ENCODE peak calls at places on chromosomes 2 and 18, in nine cellular contexts. T is activated gamma-delta T cell treated with Interleukin-2 at 50 U/mL for 16 hours, U is GM06990, D is cerebellar cortex, Q is GM12891, R is T-cell, B is germinal center, V is transverse colon, C is T-helper 2 cell. G is an unnamed sample.
A peak's percentile ranks its signal among the peaks of the same experiment; 100 is the strongest.

GRCh38 chr2:8546319-8547283 is 135.3 kb upstream of the ID2 start:
- DNase-seq in T (no peak), U (no peak), D (no peak), Q (no peak), R (no peak), B (no peak), V (no peak), C (no peak), G (no peak)

GRCh38 chr2:221068123-221068522 is 504.0 kb downstream of the EPHA4 start:
- DNase-seq in T (no peak), U (no peak), D (no peak), Q (no peak), R (no peak), B (no peak), V (no peak), C (no peak), G (no peak)

GRCh38 chr2:36701391-36701795 is 4.9 kb downstream of the VIT start:
- DNase-seq in T (no peak), U (no peak), D (no peak), Q (no peak), R (no peak), B (no peak), V (no peak), C (no peak), G (no peak)

GRCh38 chr18:21406111-21406510 is 164.1 kb downstream of the GREB1L start:
- DNase-seq in T (no peak), U (no peak), D (no peak), Q (no peak), R (no peak), B (no peak), V (no peak), C (no peak), G (no peak)

GRCh38 chr2:235857613-235858012 is 310.6 kb downstream of the GBX2 start:
- DNase-seq in T (no peak), U (no peak), D (no peak), Q (no peak), R (no peak), B (no peak), V (no peak), C (no peak), G (no peak)

GRCh38 chr2:173149491-173149890 is 73.8 kb downstream of the MAP3K20 start:
- DNase-seq in T (peak; percentile 42), U (no peak), D (no peak), Q (no peak), R (no peak), B (no peak), V (no peak), C (peak; percentile 78), G (peak; percentile 12)

GRCh38 chr2:183037281-183037659 is 987 bp downstream of the NCKAP1 start:
- DNase-seq in T (no peak), U (no peak), D (peak; percentile 47), Q (no peak), R (no peak), B (no peak), V (no peak), C (no peak), G (no peak)

GRCh38 chr2:234953116-234954031 is 1.6 kb downstream of the SH3BP4 start:
- DNase-seq in T (no peak), U (no peak), D (no peak), Q (no peak), R (no peak), B (no peak), V (no peak), C (no peak), G (no peak)

GRCh38 chr2:15939854-15940660 is at the start of gene MYCN:
- DNase-seq in T (peak; percentile 19), U (peak; percentile 57), D (peak; percentile 55), Q (peak; percentile 15), R (no peak), B (no peak), V (peak; percentile 42), C (peak; percentile 13), G (peak; percentile 3)

GRCh38 chr18:78722391-78722790 is 257.2 kb upstream of the SALL3 start:
- DNase-seq in T (no peak), U (no peak), D (peak; percentile 4), Q (no peak), R (no peak), B (no peak), V (no peak), C (no peak), G (no peak)

GRCh38 chr2:217943379-217944321 is 59.1 kb downstream of the TNS1 start:
- DNase-seq in T (no peak), U (no peak), D (no peak), Q (peak; percentile 56), R (no peak), B (no peak), V (peak; percentile 75), C (no peak), G (no peak)

GRCh38 chr18:75477913-75478312 is 50.4 kb upstream of the SMIM21 start:
- DNase-seq in T (no peak), U (no peak), D (no peak), Q (no peak), R (no peak), B (no peak), V (no peak), C (no peak), G (no peak)

GRCh38 chr18:79353238-79353637 is 42.5 kb upstream of the NFATC1 start:
- DNase-seq in T (no peak), U (no peak), D (peak; percentile 8), Q (no peak), R (no peak), B (no peak), V (no peak), C (no peak), G (no peak)

GRCh38 chr2:105404736-105405135 is 5.9 kb upstream of the FHL2 start:
- DNase-seq in T (no peak), U (no peak), D (no peak), Q (no peak), R (no peak), B (no peak), V (no peak), C (no peak), G (no peak)

GRCh38 chr2:124663293-124663997 is 638.4 kb downstream of the CNTNAP5 start:
- DNase-seq in T (no peak), U (no peak), D (no peak), Q (no peak), R (no peak), B (no peak), V (no peak), C (no peak), G (no peak)

GRCh38 chr2:117856415-117857210 is 42.1 kb downstream of the DDX18 start:
- DNase-seq in T (no peak), U (no peak), D (no peak), Q (no peak), R (no peak), B (no peak), V (no peak), C (no peak), G (no peak)

GRCh38 chr18:78867131-78867530 is 112.5 kb upstream of the SALL3 start:
- DNase-seq in T (no peak), U (no peak), D (no peak), Q (no peak), R (no peak), B (no peak), V (no peak), C (no peak), G (no peak)

GRCh38 chr2:100630473-100630977 is 67.7 kb downstream of the PDCL3 start:
- DNase-seq in T (no peak), U (no peak), D (no peak), Q (no peak), R (no peak), B (no peak), V (no peak), C (peak; percentile 91), G (no peak)

GRCh38 chr2:168316073-168316440 is 68.7 kb upstream of the STK39 start:
- DNase-seq in T (no peak), U (no peak), D (no peak), Q (no peak), R (no peak), B (no peak), V (no peak), C (no peak), G (no peak)

GRCh38 chr2:161146996-161147395 is 13.2 kb upstream of the TANK start:
- DNase-seq in T (no peak), U (no peak), D (no peak), Q (no peak), R (no peak), B (no peak), V (no peak), C (no peak), G (no peak)

GRCh38 chr2:136327162-136327852 is 209.4 kb upstream of the CXCR4 start:
- DNase-seq in T (peak; percentile 74), U (peak; percentile 75), D (no peak), Q (no peak), R (peak; percentile 57), B (peak; percentile 22), V (peak; percentile 58), C (peak; percentile 100), G (peak; percentile 72)

GRCh38 chr18:58135806-58136331 is 91.8 kb downstream of the NEDD4L start:
- DNase-seq in T (peak; percentile 44), U (no peak), D (peak; percentile 68), Q (peak; percentile 66), R (no peak), B (peak; percentile 83), V (peak; percentile 70), C (peak; percentile 61), G (no peak)

GRCh38 chr2:53767405-53768232 is at the start of gene CHAC2:
- DNase-seq in T (peak; percentile 77), U (peak; percentile 93), D (peak; percentile 86), Q (peak; percentile 68), R (peak; percentile 61), B (peak; percentile 89), V (peak; percentile 90), C (peak; percentile 89), G (peak; percentile 71)

GRCh38 chr2:80517301-80517700 is 212.7 kb upstream of the LRRTM1 start:
- DNase-seq in T (no peak), U (no peak), D (no peak), Q (no peak), R (no peak), B (no peak), V (no peak), C (no peak), G (no peak)

GRCh38 chr2:20132990-20133535 is 81.6 kb upstream of the LAPTM4A start:
- DNase-seq in T (no peak), U (no peak), D (no peak), Q (no peak), R (no peak), B (no peak), V (no peak), C (no peak), G (no peak)

GRCh38 chr2:47002480-47003381 is 87.1 kb upstream of the MCFD2 start:
- DNase-seq in T (no peak), U (no peak), D (peak; percentile 92), Q (no peak), R (no peak), B (no peak), V (no peak), C (no peak), G (no peak)

GRCh38 chr2:191486584-191487320 is 191.2 kb upstream of the NABP1 start:
- DNase-seq in T (no peak), U (no peak), D (no peak), Q (no peak), R (no peak), B (no peak), V (peak; percentile 11), C (no peak), G (no peak)

GRCh38 chr2:190407662-190408537 is at the start of gene MFSD6:
- DNase-seq in T (peak; percentile 62), U (peak; percentile 78), D (peak; percentile 46), Q (peak; percentile 49), R (peak; percentile 60), B (peak; percentile 69), V (peak; percentile 76), C (peak; percentile 75), G (peak; percentile 51)

GRCh38 chr2:108615480-108616090 is 81.3 kb downstream of the LIMS1 start:
- DNase-seq in T (no peak), U (no peak), D (no peak), Q (no peak), R (no peak), B (no peak), V (no peak), C (peak; percentile 60), G (no peak)

GRCh38 chr2:130836501-130837174 is at the start of gene ARHGEF4:
- DNase-seq in T (no peak), U (no peak), D (no peak), Q (peak; percentile 61), R (no peak), B (peak; percentile 50), V (peak; percentile 62), C (peak; percentile 61), G (no peak)

GRCh38 chr18:23542471-23542870 is 39.2 kb downstream of the RMC1 start:
- DNase-seq in T (no peak), U (no peak), D (no peak), Q (no peak), R (no peak), B (no peak), V (no peak), C (no peak), G (no peak)